ENCODE peak calls at places on chromosomes 6 and 20, in four cellular contexts. One of them, this sample, is unnamed.

GRCh38 chr20:15992564-15992963 is 580.7 kb downstream of the KIF16B start:
- DNase-seq in Caki2: peak; percentile 46
- DNase-seq in A673: no peak
- DNase-seq in NCI-H226: peak; percentile 53
- DNase-seq in this sample: peak; percentile 47

GRCh38 chr6:111759836-111760785 is 113.1 kb downstream of the FYN start:
- DNase-seq in A673: peak; percentile 60
- DNase-seq in NCI-H226: no peak
- DNase-seq in Caki2: no peak
- DNase-seq in this sample: no peak

GRCh38 chr6:145539831-145540230 is 195.5 kb downstream of the EPM2A start:
- DNase-seq in NCI-H226: peak; percentile 41
- DNase-seq in Caki2: no peak
- DNase-seq in A673: no peak
- DNase-seq in this sample: peak; percentile 27

GRCh38 chr20:63740070-63740500 is 509 bp downstream of the SLC2A4RG start:
- DNase-seq in A673: peak; percentile 51
- DNase-seq in Caki2: no peak
- DNase-seq in NCI-H226: peak; percentile 28
- DNase-seq in this sample: no peak

GRCh38 chr6:170238741-170239565 is 51.9 kb downstream of the DLL1 start:
- DNase-seq in NCI-H226: no peak
- DNase-seq in A673: no peak
- DNase-seq in Caki2: no peak
- DNase-seq in this sample: no peak

GRCh38 chr6:132751306-132751705 is 6.4 kb downstream of the VNN2 start:
- DNase-seq in Caki2: no peak
- DNase-seq in A673: no peak
- DNase-seq in NCI-H226: no peak
- DNase-seq in this sample: no peak

GRCh38 chr6:107656381-107656780 is 166.5 kb downstream of the SOBP start:
- DNase-seq in Caki2: no peak
- DNase-seq in NCI-H226: no peak
- DNase-seq in A673: no peak
- DNase-seq in this sample: no peak

GRCh38 chr20:12113468-12114371 is 196.0 kb downstream of the BTBD3 start:
- DNase-seq in NCI-H226: no peak
- DNase-seq in A673: no peak
- DNase-seq in Caki2: peak; percentile 41
- DNase-seq in this sample: no peak

GRCh38 chr6:15062311-15063252 is 183.3 kb upstream of the JARID2 start:
- DNase-seq in NCI-H226: peak; percentile 92
- DNase-seq in Caki2: peak; percentile 86
- DNase-seq in A673: no peak
- DNase-seq in this sample: peak; percentile 100

GRCh38 chr6:107110200-107110599 is 5.1 kb downstream of the BEND3 start:
- DNase-seq in A673: no peak
- DNase-seq in NCI-H226: no peak
- DNase-seq in Caki2: no peak
- DNase-seq in this sample: no peak

GRCh38 chr6:169205176-169206160 is 48.2 kb downstream of the THBS2 start:
- DNase-seq in Caki2: no peak
- DNase-seq in A673: no peak
- DNase-seq in NCI-H226: peak; percentile 43
- DNase-seq in this sample: no peak

GRCh38 chr20:1965520-1966278 is 28.2 kb downstream of the PDYN start:
- DNase-seq in NCI-H226: no peak
- DNase-seq in A673: peak; percentile 90
- DNase-seq in Caki2: peak; percentile 55
- DNase-seq in this sample: no peak

GRCh38 chr6:101392561-101393230 is 812 bp upstream of the GRIK2 start:
- DNase-seq in A673: peak; percentile 9
- DNase-seq in NCI-H226: no peak
- DNase-seq in Caki2: peak; percentile 43
- DNase-seq in this sample: no peak

GRCh38 chr6:169121013-169121412 is 132.6 kb downstream of the THBS2 start:
- DNase-seq in NCI-H226: no peak
- DNase-seq in A673: no peak
- DNase-seq in Caki2: no peak
- DNase-seq in this sample: no peak

GRCh38 chr6:15622045-15622750 is 40.6 kb downstream of the DTNBP1 start:
- DNase-seq in NCI-H226: no peak
- DNase-seq in A673: peak; percentile 57
- DNase-seq in Caki2: no peak
- DNase-seq in this sample: no peak

GRCh38 chr6:25002326-25003066 is 66.7 kb upstream of the RIPOR2 start:
- DNase-seq in A673: no peak
- DNase-seq in Caki2: no peak
- DNase-seq in NCI-H226: no peak
- DNase-seq in this sample: no peak

GRCh38 chr6:23365732-23366131 is 760.3 kb upstream of the NRSN1 start:
- DNase-seq in NCI-H226: no peak
- DNase-seq in Caki2: no peak
- DNase-seq in A673: no peak
- DNase-seq in this sample: no peak

GRCh38 chr6:134065706-134066105 is 13.3 kb upstream of the SLC2A12 start:
- DNase-seq in A673: peak; percentile 58
- DNase-seq in NCI-H226: no peak
- DNase-seq in Caki2: no peak
- DNase-seq in this sample: no peak

GRCh38 chr20:44038681-44039123 is 124.0 kb downstream of the TOX2 start:
- DNase-seq in A673: no peak
- DNase-seq in Caki2: no peak
- DNase-seq in NCI-H226: no peak
- DNase-seq in this sample: no peak

GRCh38 chr20:25676164-25676809 is 20.4 kb downstream of the ZNF337 start:
- DNase-seq in Caki2: no peak
- DNase-seq in NCI-H226: no peak
- DNase-seq in A673: no peak
- DNase-seq in this sample: peak; percentile 68

GRCh38 chr20:32474967-32475819 is 109.9 kb downstream of the NOL4L start:
- DNase-seq in Caki2: peak; percentile 99
- DNase-seq in A673: no peak
- DNase-seq in NCI-H226: peak; percentile 100
- DNase-seq in this sample: peak; percentile 62

GRCh38 chr6:121666809-121667208 is 231.4 kb downstream of the GJA1 start:
- DNase-seq in Caki2: peak; percentile 66
- DNase-seq in A673: peak; percentile 90
- DNase-seq in NCI-H226: peak; percentile 80
- DNase-seq in this sample: peak; percentile 66

GRCh38 chr6:168908887-168909286 is 344.8 kb downstream of the THBS2 start:
- DNase-seq in Caki2: no peak
- DNase-seq in NCI-H226: peak; percentile 21
- DNase-seq in A673: no peak
- DNase-seq in this sample: peak; percentile 35

GRCh38 chr6:148747493-148748160 is 797 bp downstream of the UST start:
- DNase-seq in A673: peak; percentile 58
- DNase-seq in NCI-H226: peak; percentile 40
- DNase-seq in Caki2: peak; percentile 42
- DNase-seq in this sample: peak; percentile 31

GRCh38 chr20:48791666-48792071 is 36.1 kb downstream of the PREX1 start:
- DNase-seq in Caki2: no peak
- DNase-seq in A673: no peak
- DNase-seq in NCI-H226: no peak
- DNase-seq in this sample: no peak

GRCh38 chr6:64908104-64908503 is 798.9 kb downstream of the EYS start:
- DNase-seq in Caki2: no peak
- DNase-seq in NCI-H226: no peak
- DNase-seq in A673: no peak
- DNase-seq in this sample: no peak

GRCh38 chr20:5140195-5140594 is 13.4 kb downstream of the CDS2 start:
- DNase-seq in NCI-H226: no peak
- DNase-seq in Caki2: no peak
- DNase-seq in A673: no peak
- DNase-seq in this sample: no peak

GRCh38 chr6:34056301-34056700 is 89.6 kb downstream of the GRM4 start:
- DNase-seq in A673: no peak
- DNase-seq in NCI-H226: peak; percentile 63
- DNase-seq in Caki2: peak; percentile 96
- DNase-seq in this sample: no peak

GRCh38 chr6:35736293-35736894 is 438 bp upstream of the ARMC12 start:
- DNase-seq in Caki2: peak; percentile 56
- DNase-seq in NCI-H226: peak; percentile 24
- DNase-seq in A673: peak; percentile 86
- DNase-seq in this sample: peak; percentile 39

GRCh38 chr20:56631990-56632327 is 2.9 kb downstream of the TFAP2C start:
- DNase-seq in A673: no peak
- DNase-seq in Caki2: no peak
- DNase-seq in NCI-H226: no peak
- DNase-seq in this sample: peak; percentile 51

GRCh38 chr6:167714166-167714565 is 112.5 kb upstream of the AFDN start:
- DNase-seq in Caki2: no peak
- DNase-seq in NCI-H226: no peak
- DNase-seq in A673: no peak
- DNase-seq in this sample: no peak

GRCh38 chr20:48332555-48332954 is 495.2 kb downstream of the PREX1 start:
- DNase-seq in NCI-H226: no peak
- DNase-seq in A673: no peak
- DNase-seq in Caki2: no peak
- DNase-seq in this sample: no peak

GRCh38 chr6:27700337-27700736 is 211.9 kb downstream of the OR2B2 start:
- DNase-seq in A673: no peak
- DNase-seq in Caki2: no peak
- DNase-seq in NCI-H226: no peak
- DNase-seq in this sample: no peak

GRCh38 chr6:63705707-63706106 is 70.1 kb downstream of the PHF3 start:
- DNase-seq in NCI-H226: no peak
- DNase-seq in A673: no peak
- DNase-seq in Caki2: no peak
- DNase-seq in this sample: no peak

GRCh38 chr6:102525336-102525735 is 1131.8 kb downstream of the GRIK2 start:
- DNase-seq in NCI-H226: no peak
- DNase-seq in A673: no peak
- DNase-seq in Caki2: no peak
- DNase-seq in this sample: no peak

GRCh38 chr6:158818580-158819212 is 472 bp downstream of the EZR start:
- DNase-seq in Caki2: peak; percentile 33
- DNase-seq in A673: peak; percentile 84
- DNase-seq in NCI-H226: peak; percentile 66
- DNase-seq in this sample: no peak

GRCh38 chr6:159117541-159117940 is 51.7 kb upstream of the FNDC1 start:
- DNase-seq in Caki2: no peak
- DNase-seq in A673: no peak
- DNase-seq in NCI-H226: no peak
- DNase-seq in this sample: no peak

GRCh38 chr20:62618622-62619529 is 23.4 kb upstream of the SLCO4A1 start:
- DNase-seq in Caki2: peak; percentile 50
- DNase-seq in A673: peak; percentile 26
- DNase-seq in NCI-H226: no peak
- DNase-seq in this sample: no peak

GRCh38 chr6:150334790-150335783 is 33.7 kb upstream of the IYD start:
- DNase-seq in NCI-H226: peak; percentile 7
- DNase-seq in Caki2: peak; percentile 48
- DNase-seq in A673: peak; percentile 73
- DNase-seq in this sample: peak; percentile 55